ENCODE peak calls at places on chromosome 7, in eight cellular contexts. E is cardiac fibroblast; M is right atrium auricular region; W is hippocampal formation; G is hepatic stellate cell; C is activated CD8-positive, alpha-beta memory T cell treated with anti-CD3 and anti-CD28 coated beads for 48 hours; O is HT1080; Q is OCI-M1. Y is an unnamed sample.

GRCh38 chr7:34425631-34426384 is 232.2 kb upstream of the NPSR1 start:
- DNase-seq in E (no peak), M (no peak), W (no peak), G (no peak), C (no peak), O (no peak), Q (no peak), Y (no peak)

GRCh38 chr7:20157456-20157855 is 59.7 kb downstream of the MACC1 start:
- DNase-seq in E (no peak), M (no peak), W (no peak), G (no peak), C (no peak), O (no peak), Q (no peak), Y (no peak)

GRCh38 chr7:7554021-7554432 is 12.7 kb upstream of the MIOS start:
- DNase-seq in E (peak), M (no peak), W (no peak), G (no peak), C (no peak), O (peak), Q (no peak), Y (no peak)

GRCh38 chr7:35658602-35659201 is 36.2 kb downstream of the HERPUD2 start:
- DNase-seq in E (no peak), M (no peak), W (no peak), G (no peak), C (no peak), O (no peak), Q (no peak), Y (no peak)

GRCh38 chr7:30327813-30328212 is 43.4 kb downstream of the ZNRF2 start:
- DNase-seq in E (peak), M (no peak), W (no peak), G (no peak), C (no peak), O (no peak), Q (no peak), Y (no peak)

GRCh38 chr7:46059308-46060020 is 138.4 kb upstream of the IGFBP3 start:
- DNase-seq in E (no peak), M (no peak), W (no peak), G (no peak), C (no peak), O (no peak), Q (no peak), Y (no peak)

GRCh38 chr7:26369519-26370385 is 78.1 kb downstream of the SNX10 start:
- DNase-seq in E (peak), M (no peak), W (peak), G (peak), C (no peak), O (peak), Q (peak), Y (no peak)

GRCh38 chr7:73885975-73886798 is 25.2 kb downstream of the TMEM270 start:
- DNase-seq in E (peak), M (peak), W (no peak), G (peak), C (no peak), O (no peak), Q (peak), Y (no peak)

GRCh38 chr7:139106959-139107358 is 2.6 kb downstream of the ZC3HAV1 start:
- DNase-seq in E (no peak), M (no peak), W (no peak), G (no peak), C (no peak), O (no peak), Q (peak), Y (no peak)

GRCh38 chr7:80018941-80019808 is 115.5 kb upstream of the GNAI1 start:
- DNase-seq in E (peak), M (no peak), W (peak), G (peak), C (no peak), O (peak), Q (peak), Y (peak)

GRCh38 chr7:105164751-105165150 is 150.7 kb downstream of the KMT2E start:
- DNase-seq in E (no peak), M (no peak), W (no peak), G (no peak), C (no peak), O (no peak), Q (no peak), Y (no peak)

GRCh38 chr7:112584290-112584689 is 103.5 kb downstream of the LSMEM1 start:
- DNase-seq in E (no peak), M (no peak), W (no peak), G (no peak), C (no peak), O (no peak), Q (no peak), Y (no peak)

GRCh38 chr7:24432677-24433076 is 140.6 kb upstream of the PALS2 start:
- DNase-seq in E (no peak), M (no peak), W (no peak), G (no peak), C (no peak), O (no peak), Q (no peak), Y (no peak)

GRCh38 chr7:81111358-81111757 is 192.5 kb upstream of the SEMA3C start:
- DNase-seq in E (peak), M (no peak), W (no peak), G (peak), C (no peak), O (peak), Q (no peak), Y (no peak)

GRCh38 chr7:104793066-104793465 is 220.9 kb upstream of the KMT2E start:
- DNase-seq in E (peak), M (no peak), W (no peak), G (no peak), C (no peak), O (no peak), Q (no peak), Y (no peak)

GRCh38 chr7:54111850-54112249 is 430.3 kb upstream of the VSTM2A start:
- DNase-seq in E (no peak), M (no peak), W (no peak), G (no peak), C (no peak), O (no peak), Q (no peak), Y (no peak)

GRCh38 chr7:139043823-139044812 is 8.3 kb upstream of the ZC3HAV1L start:
- DNase-seq in E (no peak), M (no peak), W (no peak), G (no peak), C (no peak), O (no peak), Q (peak), Y (no peak)

Y was measured in posterior cingulate gyrus.